ENCODE peak calls at places on chromosomes 7 and 10, in four cellular contexts. U is K562, M is HepG2, E is GM12878. W is an unnamed sample.

GRCh38 chr7:140295224-140295623 is 103.1 kb downstream of the SLC37A3 start:
- DNase-seq in U (no peak), M (no peak), E (no peak), W (no peak)

GRCh38 chr10:100970076-100970913 is 991 bp downstream of the SEMA4G start:
- DNase-seq in U (peak; percentile 76), M (peak; percentile 84), E (no peak), W (peak; percentile 66)

GRCh38 chr7:42980514-42980913 is 48.3 kb downstream of the MRPL32 start:
- DNase-seq in U (no peak), M (no peak), E (no peak), W (no peak)

GRCh38 chr10:47379445-47379785 is 4.7 kb downstream of the ZNF488 start:
- DNase-seq in U (no peak), M (no peak), E (no peak), W (no peak)

GRCh38 chr7:129841465-129841864 is 111.3 kb downstream of the UBE2H start:
- DNase-seq in U (no peak), M (no peak), E (no peak), W (no peak)

GRCh38 chr7:112654322-112655216 is 135.6 kb downstream of the TMEM168 start:
- DNase-seq in U (no peak), M (no peak), E (no peak), W (no peak)

GRCh38 chr10:60828489-60828852 is 50.2 kb downstream of the CDK1 start:
- DNase-seq in U (no peak), M (no peak), E (no peak), W (no peak)

GRCh38 chr10:33005322-33006282 is 47.6 kb upstream of the ITGB1 start:
- DNase-seq in U (peak; percentile 26), M (peak; percentile 59), E (no peak), W (peak; percentile 77)

GRCh38 chr7:3095046-3095445 is 51.4 kb upstream of the CARD11 start:
- DNase-seq in U (no peak), M (no peak), E (no peak), W (no peak)

GRCh38 chr10:101110856-101111523 is 20.1 kb upstream of the TLX1 start:
- DNase-seq in U (no peak), M (no peak), E (no peak), W (no peak)

GRCh38 chr7:83248000-83248399 is 85.3 kb upstream of the PCLO start:
- DNase-seq in U (no peak), M (no peak), E (no peak), W (no peak)

GRCh38 chr7:149729983-149730801 is 43.2 kb downstream of the ZNF467 start:
- DNase-seq in U (no peak), M (no peak), E (no peak), W (no peak)

GRCh38 chr7:73770860-73771665 is 993 bp upstream of the CLDN3 start:
- DNase-seq in U (peak; percentile 7), M (no peak), E (no peak), W (no peak)

GRCh38 chr7:101465131-101465530 is 102.5 kb downstream of the COL26A1 start:
- DNase-seq in U (no peak), M (no peak), E (no peak), W (no peak)

GRCh38 chr7:116399808-116400207 is 99.7 kb upstream of the CAV2 start:
- DNase-seq in U (no peak), M (no peak), E (no peak), W (no peak)
- TF ChIP-seq ESRRA in U (no peak), M (no peak), E (no peak), W (no peak)

DNA sequence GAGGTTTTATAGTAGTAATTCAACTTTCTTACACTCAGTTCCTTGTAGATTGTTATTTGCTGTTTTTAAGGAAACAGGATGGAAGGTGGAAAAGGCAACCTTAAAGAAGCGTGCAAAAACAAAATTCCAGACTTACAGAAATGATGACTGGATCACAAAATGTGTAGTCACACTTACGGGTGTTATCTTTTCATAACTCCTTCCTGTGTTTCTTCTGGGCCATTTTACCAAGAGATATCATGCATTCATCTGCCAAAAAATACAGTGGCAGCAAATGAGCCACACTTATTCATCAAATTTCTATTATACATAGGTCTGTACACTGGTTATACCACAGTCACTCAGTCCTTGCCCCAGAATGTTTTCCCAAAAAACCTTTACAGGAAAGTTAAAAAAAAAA is 94.3 kb upstream of the IL6 start:
- DNase-seq in U (no peak), M (no peak), E (no peak), W (no peak)
- TF ChIP-seq CBFB in U (no peak), M (no peak), E (no peak), W (no peak)

GRCh38 chr7:105841866-105842265 is 34.5 kb downstream of the ATXN7L1 start:
- DNase-seq in U (no peak), M (no peak), E (no peak), W (no peak)
- TF ChIP-seq ESRRA in U (no peak), M (no peak), E (no peak), W (no peak)

GRCh38 chr10:66586897-66587679 is 338.7 kb upstream of the LRRTM3 start:
- DNase-seq in U (no peak), M (no peak), E (no peak), W (no peak)

GRCh38 chr10:66587680-66588050 is 338.2 kb upstream of the LRRTM3 start:
- DNase-seq in U (no peak), M (no peak), E (no peak), W (no peak)

GRCh38 chr10:66591865-66592264 is 334.0 kb upstream of the LRRTM3 start:
- DNase-seq in U (no peak), M (no peak), E (no peak), W (no peak)

GRCh38 chr10:66586073-66586472 is 339.8 kb upstream of the LRRTM3 start:
- DNase-seq in U (no peak), M (no peak), E (no peak), W (peak; percentile 46)
- TF ChIP-seq CBFB in U (no peak), M (no peak), E (no peak), W (no peak)

GRCh38 chr7:70925411-70926115 is 206.4 kb upstream of the GALNT17 start:
- DNase-seq in U (no peak), M (no peak), E (no peak), W (peak; percentile 31)
- TF ChIP-seq ESRRA in U (no peak), M (no peak), E (no peak), W (no peak)

GRCh38 chr10:71367279-71367678 is 29.4 kb upstream of the CDH23 start:
- DNase-seq in U (no peak), M (no peak), E (no peak), W (no peak)

GRCh38 chr10:71370031-71370430 is 26.7 kb upstream of the CDH23 start:
- DNase-seq in U (no peak), M (no peak), E (no peak), W (no peak)

GRCh38 chr10:71369602-71370001 is 27.1 kb upstream of the CDH23 start:
- DNase-seq in U (no peak), M (no peak), E (no peak), W (no peak)

GRCh38 chr10:71366710-71367109 is 30.0 kb upstream of the CDH23 start:
- DNase-seq in U (no peak), M (no peak), E (no peak), W (no peak)

DNA sequence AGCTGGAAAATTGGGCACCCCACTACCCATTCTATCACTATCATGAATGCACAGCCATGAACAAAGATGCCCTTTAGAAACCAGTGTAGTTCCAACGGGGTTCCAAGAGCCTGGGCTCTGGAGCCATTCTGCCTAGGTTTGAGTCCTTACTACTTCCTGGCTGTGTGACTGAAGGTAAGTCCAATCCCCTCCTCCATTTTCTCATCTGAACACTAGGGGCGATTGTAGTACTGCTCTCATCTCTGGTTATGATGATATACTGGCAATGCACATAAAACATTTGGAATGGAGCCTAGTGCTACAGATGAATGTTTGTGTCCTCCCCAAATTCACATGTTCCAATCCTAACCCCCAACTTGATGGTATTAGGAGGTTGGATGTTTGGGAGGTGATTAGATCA is 28.1 kb upstream of the CDH23 start:
- DNase-seq in U (no peak), M (peak; percentile 16), E (no peak), W (no peak)
- TF ChIP-seq CBFB in U (no peak), M (no peak), E (no peak), W (no peak)

DNA sequence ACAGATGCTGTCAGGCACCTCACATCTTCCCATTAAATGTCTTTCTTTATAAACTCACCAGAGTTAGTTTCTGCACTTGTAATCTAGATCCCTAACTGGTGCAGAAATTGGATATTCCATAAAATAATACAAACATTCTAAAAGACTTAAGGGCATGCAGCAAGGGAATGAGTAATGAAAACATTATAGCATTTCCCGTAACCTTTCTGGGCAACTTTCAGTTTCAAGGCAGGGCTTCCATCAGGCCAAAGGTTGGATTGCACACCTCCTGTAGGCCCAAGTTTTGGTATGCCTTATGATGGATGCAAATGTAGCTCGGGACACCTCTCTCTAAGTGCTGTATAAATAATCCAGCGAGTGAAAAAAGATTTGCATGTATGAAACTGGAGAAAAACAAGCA is 129.9 kb upstream of the LYZL2 start:
- DNase-seq in U (no peak), M (no peak), E (no peak), W (no peak)
- TF ChIP-seq ESRRA in U (no peak), M (no peak), E (no peak), W (no peak)

GRCh38 chr7:92680458-92680857 is 90.3 kb upstream of the FAM133B start:
- DNase-seq in U (no peak), M (peak; percentile 20), E (no peak), W (no peak)

GRCh38 chr7:92684274-92684673 is 94.1 kb upstream of the FAM133B start:
- DNase-seq in U (no peak), M (no peak), E (no peak), W (no peak)

GRCh38 chr7:92682767-92683539 is 92.8 kb upstream of the FAM133B start:
- DNase-seq in U (no peak), M (peak; percentile 90), E (no peak), W (no peak)

GRCh38 chr7:92681633-92682032 is 91.4 kb upstream of the FAM133B start:
- DNase-seq in U (no peak), M (no peak), E (no peak), W (no peak)

GRCh38 chr7:92682324-92682723 is 92.1 kb upstream of the FAM133B start:
- DNase-seq in U (no peak), M (peak; percentile 41), E (no peak), W (no peak)
- TF ChIP-seq CBFB in U (no peak), M (no peak), E (no peak), W (no peak)

GRCh38 chr7:136528329-136528728 is 340.1 kb upstream of the CHRM2 start:
- DNase-seq in U (no peak), M (no peak), E (no peak), W (no peak)
- TF ChIP-seq ESRRA in U (no peak), M (no peak), E (no peak), W (no peak)

GRCh38 chr10:374354-374753 is 239.1 kb downstream of the ZMYND11 start:
- DNase-seq in U (no peak), M (no peak), E (no peak), W (no peak)
- TF ChIP-seq CBFB in U (no peak), M (no peak), E (no peak), W (no peak)

W was measured in WTC11.